ENCODE peak calls at places on chromosome 2, in four cellular contexts. One of them, this sample, is unnamed.
A peak's percentile ranks its signal among the peaks of the same experiment; 100 is the strongest.

GRCh38 chr2:28567076-28567471 is 71.2 kb downstream of the PLB1 start:
- DNase-seq in body of pancreas: no peak
- DNase-seq in H1: no peak
- DNase-seq in tibial nerve: no peak
- DNase-seq in this sample: no peak

GRCh38 chr2:60958361-60958760 is 59.2 kb upstream of the PEX13 start:
- DNase-seq in body of pancreas: no peak
- DNase-seq in tibial nerve: no peak
- DNase-seq in H1: no peak
- DNase-seq in this sample: no peak

GRCh38 chr2:240329778-240330177 is 105.7 kb upstream of the GPC1 start:
- DNase-seq in H1: no peak
- DNase-seq in body of pancreas: no peak
- DNase-seq in tibial nerve: no peak
- DNase-seq in this sample: no peak

GRCh38 chr2:98903767-98904485 is 32.1 kb downstream of the CRACDL start:
- DNase-seq in H1: no peak
- DNase-seq in body of pancreas: no peak
- DNase-seq in tibial nerve: no peak
- DNase-seq in this sample: no peak

GRCh38 chr2:46722142-46722541 is 193.5 kb downstream of the MCFD2 start:
- DNase-seq in body of pancreas: no peak
- DNase-seq in tibial nerve: no peak
- DNase-seq in H1: no peak
- DNase-seq in this sample: no peak

GRCh38 chr2:71456617-71457016 is 3.3 kb downstream of the DYSF start:
- DNase-seq in H1: no peak
- DNase-seq in tibial nerve: no peak
- DNase-seq in body of pancreas: no peak
- DNase-seq in this sample: no peak

GRCh38 chr2:200479617-200480292 is 30.1 kb downstream of the KCTD18 start:
- DNase-seq in tibial nerve: no peak
- DNase-seq in H1: no peak
- DNase-seq in body of pancreas: no peak
- DNase-seq in this sample: no peak

GRCh38 chr2:132559326-132559725 is 110.7 kb downstream of the LYPD1 start:
- DNase-seq in H1: no peak
- DNase-seq in tibial nerve: no peak
- DNase-seq in body of pancreas: no peak
- DNase-seq in this sample: no peak

GRCh38 chr2:193461431-193461946 is 1266.8 kb upstream of the TMEFF2 start:
- DNase-seq in body of pancreas: no peak
- DNase-seq in tibial nerve: no peak
- DNase-seq in H1: no peak
- DNase-seq in this sample: no peak

GRCh38 chr2:179593323-179593722 is 268.1 kb downstream of the ZNF385B start:
- DNase-seq in H1: no peak
- DNase-seq in tibial nerve: no peak
- DNase-seq in body of pancreas: no peak
- DNase-seq in this sample: no peak

GRCh38 chr2:113167115-113167932 is 6.4 kb upstream of the PSD4 start:
- DNase-seq in tibial nerve: no peak
- DNase-seq in body of pancreas: peak; percentile 90
- DNase-seq in H1: no peak
- DNase-seq in this sample: no peak
- TF ChIP-seq POLR2A in tibial nerve: no peak
- TF ChIP-seq POLR2A in body of pancreas: peak; percentile 46
- TF ChIP-seq POLR2A in H1: no peak
- TF ChIP-seq POLR2A in this sample: no peak

GRCh38 chr2:237860273-237860935 is 981 bp downstream of the RAMP1 start:
- DNase-seq in body of pancreas: peak; percentile 46
- DNase-seq in tibial nerve: no peak
- DNase-seq in H1: no peak
- DNase-seq in this sample: no peak
- H3K27ac ChIP-seq in body of pancreas: peak overlapping the region; percentile 88
- H3K27ac ChIP-seq in tibial nerve: peak overlapping the region; percentile 55
- H3K27ac ChIP-seq in H1: no peak overlapping the region
- H3K27ac ChIP-seq in this sample: peak overlapping the region; percentile 42

GRCh38 chr2:158975271-158975921 is 7.0 kb downstream of the TANC1 start:
- DNase-seq in tibial nerve: no peak
- DNase-seq in H1: no peak
- DNase-seq in body of pancreas: no peak
- DNase-seq in this sample: no peak

GRCh38 chr2:158984554-158985207 is 16.2 kb downstream of the TANC1 start:
- DNase-seq in tibial nerve: no peak
- DNase-seq in body of pancreas: no peak
- DNase-seq in H1: no peak
- DNase-seq in this sample: no peak

GRCh38 chr2:158979775-158980174 is 11.3 kb downstream of the TANC1 start:
- DNase-seq in body of pancreas: no peak
- DNase-seq in H1: no peak
- DNase-seq in tibial nerve: no peak
- DNase-seq in this sample: no peak
- H3K4me1 ChIP-seq in body of pancreas: peaks cover 19% of the 10 kb centered on the region
- H3K4me1 ChIP-seq in H1: no peaks in the 10 kb centered on the region
- H3K4me1 ChIP-seq in tibial nerve: peaks cover 18% of the 10 kb centered on the region
- H3K4me1 ChIP-seq in this sample: peaks cover 4% of the 10 kb centered on the region

DNA sequence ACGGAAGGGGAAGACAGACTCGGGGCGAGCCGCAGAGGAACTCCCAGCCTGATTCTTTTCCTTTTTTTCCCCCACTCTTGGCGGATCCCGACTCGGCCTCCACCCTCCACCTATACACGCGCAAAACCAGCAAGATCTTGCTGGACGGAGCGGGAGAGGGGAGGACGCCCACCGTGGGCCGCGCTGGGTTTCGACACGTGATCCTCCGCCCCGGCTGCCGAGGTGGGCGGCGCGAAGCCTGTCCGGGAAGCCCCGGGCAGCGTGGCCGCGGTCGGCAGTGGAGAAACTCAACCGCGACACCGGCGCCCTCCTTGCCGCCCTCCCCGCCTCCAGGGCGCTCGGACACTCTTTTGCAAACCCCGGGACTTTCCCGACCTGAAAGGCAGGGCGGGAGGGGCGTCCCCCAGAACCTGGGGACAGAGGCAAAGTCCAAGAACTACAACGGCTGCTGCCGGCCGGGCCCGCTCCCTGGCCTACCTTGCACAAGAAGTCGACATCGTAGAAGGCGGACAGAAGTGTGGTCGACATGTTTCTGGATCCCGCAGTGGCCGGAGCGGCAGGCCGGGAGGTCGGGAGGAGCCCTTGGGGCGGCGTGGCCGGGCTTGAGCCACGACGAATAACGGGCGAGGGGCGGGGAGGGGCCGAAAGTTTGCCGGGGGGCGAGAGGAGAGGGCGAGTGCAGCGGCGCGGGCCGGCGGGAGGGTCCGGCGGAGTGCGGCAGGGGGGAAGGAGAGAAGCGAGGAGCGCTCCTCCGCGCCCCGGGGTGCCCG is 433 bp downstream of the ZFP36L2 start:
- DNase-seq in body of pancreas: peak; percentile 80
- DNase-seq in tibial nerve: peak; percentile 43
- DNase-seq in H1: no peak
- DNase-seq in this sample: no peak
- TF ChIP-seq POLR2A in body of pancreas: peak; percentile 96
- TF ChIP-seq POLR2A in tibial nerve: no peak
- TF ChIP-seq POLR2A in H1: no peak
- TF ChIP-seq POLR2A in this sample: no peak

GRCh38 chr2:226898121-226898520 is 62.3 kb downstream of the RHBDD1 start:
- DNase-seq in body of pancreas: no peak
- DNase-seq in H1: no peak
- DNase-seq in tibial nerve: no peak
- DNase-seq in this sample: no peak
- H3K27ac ChIP-seq in body of pancreas: no peak overlapping the region
- H3K27ac ChIP-seq in H1: no peak overlapping the region
- H3K27ac ChIP-seq in tibial nerve: no peak overlapping the region
- H3K27ac ChIP-seq in this sample: no peak overlapping the region

GRCh38 chr2:69139778-69140177 is 126.8 kb downstream of the ANTXR1 start:
- DNase-seq in H1: no peak
- DNase-seq in body of pancreas: no peak
- DNase-seq in tibial nerve: no peak
- DNase-seq in this sample: no peak
- H3K4me1 ChIP-seq in H1: no peaks in the 10 kb centered on the region
- H3K4me1 ChIP-seq in body of pancreas: no peaks in the 10 kb centered on the region
- H3K4me1 ChIP-seq in tibial nerve: peaks cover 15% of the 10 kb centered on the region
- H3K4me1 ChIP-seq in this sample: peaks cover 29% of the 10 kb centered on the region